ENCODE peak calls at places on chromosomes 5 and 9, in six cellular contexts. One of them, this sample, is unnamed.

GRCh38 chr5:113294341-113295110 is 140.3 kb downstream of the TSSK1B start:
- DNase-seq in HepG2: no peak
- DNase-seq in T-cell: peak
- DNase-seq in ELR: peak
- DNase-seq in NCI-H2081: peak
- DNase-seq in NCI-H2107: peak
- DNase-seq in this sample: peak

GRCh38 chr5:87430863-87431262 is 18.1 kb upstream of the CCNH start:
- DNase-seq in NCI-H2107: no peak
- DNase-seq in ELR: no peak
- DNase-seq in HepG2: no peak
- DNase-seq in T-cell: no peak
- DNase-seq in NCI-H2081: no peak
- DNase-seq in this sample: no peak

GRCh38 chr5:133233616-133234015 is 181.8 kb downstream of the HSPA4 start:
- DNase-seq in T-cell: no peak
- DNase-seq in NCI-H2081: no peak
- DNase-seq in NCI-H2107: no peak
- DNase-seq in HepG2: no peak
- DNase-seq in ELR: no peak
- DNase-seq in this sample: no peak

GRCh38 chr9:124062172-124062571 is 50.6 kb downstream of the LHX2 start:
- DNase-seq in ELR: no peak
- DNase-seq in HepG2: no peak
- DNase-seq in NCI-H2081: no peak
- DNase-seq in T-cell: no peak
- DNase-seq in NCI-H2107: no peak
- DNase-seq in this sample: no peak

GRCh38 chr9:107487521-107488399 is 1.8 kb downstream of the KLF4 start:
- DNase-seq in ELR: no peak
- DNase-seq in NCI-H2081: no peak
- DNase-seq in NCI-H2107: no peak
- DNase-seq in T-cell: no peak
- DNase-seq in HepG2: no peak
- DNase-seq in this sample: no peak

GRCh38 chr9:20811872-20812271 is 127.8 kb downstream of the FOCAD start:
- DNase-seq in T-cell: no peak
- DNase-seq in NCI-H2107: no peak
- DNase-seq in HepG2: no peak
- DNase-seq in ELR: peak
- DNase-seq in NCI-H2081: no peak
- DNase-seq in this sample: no peak

GRCh38 chr9:134178394-134178780 is 14.0 kb upstream of the RNU6ATAC start:
- DNase-seq in NCI-H2081: no peak
- DNase-seq in HepG2: no peak
- DNase-seq in T-cell: no peak
- DNase-seq in NCI-H2107: no peak
- DNase-seq in ELR: no peak
- DNase-seq in this sample: no peak

GRCh38 chr9:469672-470040 is 255.0 kb downstream of the DOCK8 start:
- DNase-seq in NCI-H2081: no peak
- DNase-seq in HepG2: no peak
- DNase-seq in ELR: no peak
- DNase-seq in T-cell: no peak
- DNase-seq in NCI-H2107: no peak
- DNase-seq in this sample: no peak

GRCh38 chr5:132493241-132493640 is 2.7 kb upstream of the IRF1 start:
- DNase-seq in HepG2: no peak
- DNase-seq in NCI-H2081: no peak
- DNase-seq in ELR: no peak
- DNase-seq in NCI-H2107: no peak
- DNase-seq in T-cell: no peak
- DNase-seq in this sample: no peak

GRCh38 chr5:154370730-154371334 is 75.0 kb upstream of the SAP30L start:
- DNase-seq in HepG2: no peak
- DNase-seq in NCI-H2081: no peak
- DNase-seq in ELR: no peak
- DNase-seq in NCI-H2107: no peak
- DNase-seq in T-cell: no peak
- DNase-seq in this sample: no peak

This sample was measured in GM04503.